ENCODE peak calls at places on chromosomes 13 and 19, in nine cellular contexts. O, V, S, W, Z, Y, B, K and L are unnamed samples.

GRCh38 chr13:29101404-29101803 is 281.3 kb downstream of the MTUS2 start:
- DNase-seq in B (no peak), S (no peak), V (no peak), K (no peak), Z (no peak), Y (no peak), O (no peak), W (no peak), L (no peak)

GRCh38 chr19:16141043-16141442 is 2.4 kb upstream of the HSH2D start:
- DNase-seq in V (no peak), K (no peak), O (no peak), W (no peak), S (no peak), Y (no peak), B (no peak), Z (peak; percentile 92), L (no peak)

GRCh38 chr13:80870186-80870585 is 529.3 kb upstream of the SPRY2 start:
- DNase-seq in K (no peak), B (no peak), W (no peak), Y (no peak), S (peak; percentile 8), Z (no peak), O (no peak), V (no peak), L (no peak)

GRCh38 chr13:105363747-105364177 is 1171.7 kb downstream of the EFNB2 start:
- DNase-seq in V (no peak), Z (no peak), K (no peak), W (no peak), S (no peak), O (no peak), B (no peak), Y (no peak), L (no peak)

GRCh38 chr19:10968527-10969081 is 7.8 kb downstream of the SMARCA4 start:
- DNase-seq in B (no peak), W (no peak), S (no peak), V (no peak), Y (peak; percentile 56), Z (no peak), O (no peak), K (no peak), L (peak; percentile 9)

GRCh38 chr13:24063281-24063851 is 97.2 kb upstream of the SPATA13 start:
- DNase-seq in Y (no peak), W (peak; percentile 72), O (no peak), Z (no peak), B (no peak), S (no peak), K (no peak), V (no peak), L (no peak)

GRCh38 chr13:110298566-110299321 is 8.2 kb downstream of the COL4A1 start:
- DNase-seq in W (peak; percentile 66), Z (no peak), B (no peak), S (no peak), K (no peak), Y (no peak), V (no peak), O (no peak), L (no peak)

GRCh38 chr19:16969127-16969526 is 57.5 kb downstream of the CPAMD8 start:
- DNase-seq in S (peak; percentile 45), W (no peak), Y (no peak), K (peak; percentile 7), Z (no peak), V (no peak), O (no peak), B (peak; percentile 9), L (no peak)

GRCh38 chr13:36332986-36333385 is 13.2 kb downstream of the SPART start:
- DNase-seq in V (no peak), W (no peak), Y (no peak), S (peak; percentile 38), B (no peak), K (no peak), O (no peak), Z (no peak), L (no peak)

GRCh38 chr19:37572203-37572602 is 22.4 kb downstream of the ZNF571 start:
- DNase-seq in Y (no peak), K (no peak), O (no peak), S (peak; percentile 63), Z (no peak), W (no peak), V (no peak), B (no peak), L (no peak)

GRCh38 chr19:16208064-16208759 is 10.5 kb downstream of the AP1M1 start:
- DNase-seq in B (no peak), O (no peak), V (no peak), W (no peak), S (no peak), Z (no peak), Y (no peak), K (no peak), L (no peak)

GRCh38 chr13:42239644-42240043 is 32.3 kb upstream of the AKAP11 start:
- DNase-seq in Z (no peak), B (no peak), O (no peak), S (peak; percentile 6), Y (no peak), W (no peak), K (no peak), V (no peak), L (no peak)

GRCh38 chr19:35528218-35529038 is at the start of gene SBSN:
- DNase-seq in B (no peak), Z (no peak), S (peak; percentile 86), W (no peak), K (no peak), V (no peak), Y (no peak), O (no peak), L (no peak)

GRCh38 chr19:52936958-52937334 is 13.7 kb upstream of the ZNF888 start:
- DNase-seq in V (no peak), B (no peak), Z (no peak), K (no peak), S (no peak), Y (peak; percentile 45), W (no peak), O (no peak), L (no peak)

GRCh38 chr13:97223711-97224461 is 1.8 kb downstream of the MBNL2 start:
- DNase-seq in S (peak; percentile 83), O (no peak), K (no peak), Y (peak; percentile 71), Z (no peak), V (peak; percentile 55), W (peak; percentile 44), B (no peak), L (no peak)

GRCh38 chr19:45577111-45577905 is 7.3 kb downstream of the OPA3 start:
- DNase-seq in K (peak; percentile 84), S (peak; percentile 99), W (peak; percentile 83), Y (peak; percentile 70), B (no peak), V (no peak), O (no peak), Z (no peak), L (no peak)
- TF ChIP-seq CTCF in K (no peak), S (no peak), W (no peak), Y (no peak), B (no peak), V (no peak), O (no peak), Z (no peak), L (no peak)

DNA sequence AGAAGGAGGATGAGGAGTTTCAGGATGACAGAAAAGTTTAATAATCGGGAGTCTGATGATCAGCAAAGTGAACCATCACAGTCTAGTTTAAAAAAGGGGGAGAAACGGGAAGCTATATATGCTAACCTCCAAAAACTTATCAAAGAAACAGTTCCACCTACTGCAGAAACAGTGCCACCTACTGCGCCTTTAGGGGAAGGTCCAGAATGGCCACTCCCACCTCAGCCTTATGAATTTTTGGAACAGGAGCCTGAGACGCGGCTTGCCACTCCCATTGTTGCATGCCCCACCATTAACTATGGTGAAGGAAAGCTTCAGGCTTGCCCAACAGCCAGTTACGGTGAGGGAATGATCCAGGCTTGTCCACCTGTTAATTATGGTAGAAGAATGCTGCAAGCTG is 929.0 kb downstream of the SLITRK6 start:
- DNase-seq in K (no peak), O (no peak), S (no peak), Z (no peak), V (no peak), B (no peak), W (no peak), Y (no peak), L (no peak)
- TF ChIP-seq CTCF in K (no peak), O (no peak), S (no peak), Z (no peak), V (no peak), B (no peak), W (no peak), Y (no peak), L (no peak)

GRCh38 chr13:49219647-49220034 is 497 bp upstream of the MLNR start:
- DNase-seq in S (no peak), K (no peak), Z (no peak), Y (no peak), V (no peak), B (no peak), O (no peak), W (no peak), L (peak; percentile 74)

GRCh38 chr13:49220856-49221614 is 897 bp downstream of the MLNR start:
- DNase-seq in O (no peak), V (no peak), Z (no peak), W (no peak), S (no peak), K (no peak), B (no peak), Y (no peak), L (no peak)

GRCh38 chr13:49217962-49218492 is 2.1 kb upstream of the MLNR start:
- DNase-seq in S (no peak), Z (no peak), B (no peak), V (no peak), W (no peak), Y (no peak), K (no peak), O (no peak), L (no peak)

GRCh38 chr13:49218493-49219051 is 1.6 kb upstream of the MLNR start:
- DNase-seq in S (no peak), B (no peak), K (no peak), O (no peak), Z (no peak), Y (no peak), V (peak; percentile 18), W (no peak), L (no peak)

GRCh38 chr13:49220035-49220855 is at the start of gene MLNR:
- DNase-seq in Z (no peak), W (peak; percentile 39), B (no peak), Y (peak; percentile 44), K (peak; percentile 62), S (peak; percentile 14), V (peak; percentile 48), O (no peak), L (peak; percentile 73)
- TF ChIP-seq CTCF in Z (peak; percentile 41), W (no peak), B (no peak), Y (no peak), K (peak; percentile 39), S (no peak), V (no peak), O (no peak), L (peak; percentile 10)

DNA sequence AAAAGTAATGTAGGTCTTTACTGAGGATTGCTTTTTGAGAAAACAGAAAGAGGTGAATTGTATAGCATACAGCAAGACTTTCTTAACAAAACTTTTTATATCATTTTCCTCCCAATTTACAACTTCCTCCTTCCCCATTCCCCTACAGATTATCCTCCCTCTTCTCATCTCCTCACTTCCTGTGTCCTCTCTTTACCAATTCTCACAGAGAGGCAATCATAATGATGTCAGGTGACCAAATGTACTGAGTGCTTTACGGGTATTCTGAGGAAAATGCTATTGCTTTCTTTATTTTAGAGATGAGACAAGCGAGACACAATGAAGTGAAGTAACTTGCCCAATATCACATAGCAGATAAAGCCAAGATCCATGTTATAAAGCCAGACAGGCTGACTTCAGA is 1.7 kb upstream of the MTMR6 start:
- DNase-seq in Z (no peak), Y (no peak), W (no peak), S (no peak), V (no peak), B (no peak), K (no peak), O (no peak), L (no peak)
- TF ChIP-seq CTCF in Z (no peak), Y (no peak), W (no peak), S (no peak), V (no peak), B (no peak), K (no peak), O (no peak), L (no peak)